ENCODE peak calls at places on chromosome 4, in nine cellular contexts. G, T, R, S, Z, Y, B, A and V are unnamed samples.

GRCh38 chr4:70945452-70946055 is 43.4 kb downstream of the MOB1B start:
- DNase-seq in G (no peak), T (no peak), R (no peak), S (no peak), Z (no peak), Y (no peak), B (no peak), A (no peak), V (no peak)

GRCh38 chr4:146255463-146255862 is 41.1 kb downstream of the REELD1 start:
- DNase-seq in G (no peak), T (no peak), R (no peak), S (no peak), Z (no peak), Y (no peak), B (no peak), A (no peak), V (no peak)

GRCh38 chr4:11700751-11701226 is 272.1 kb upstream of the HS3ST1 start:
- DNase-seq in G (no peak), T (no peak), R (peak; percentile 70), S (no peak), Z (no peak), Y (no peak), B (peak; percentile 91), A (peak; percentile 87), V (peak; percentile 54)

GRCh38 chr4:186723207-186724047 is at the start of gene FAT1:
- DNase-seq in G (no peak), T (no peak), R (peak; percentile 59), S (no peak), Z (no peak), Y (no peak), B (peak; percentile 66), A (no peak), V (peak; percentile 76)

GRCh38 chr4:17491196-17491595 is 20.7 kb downstream of the QDPR start:
- DNase-seq in G (no peak), T (no peak), R (no peak), S (no peak), Z (no peak), Y (no peak), B (no peak), A (no peak), V (no peak)

GRCh38 chr4:54539500-54540029 is 118.2 kb upstream of the KIT start:
- DNase-seq in G (peak; percentile 8), T (no peak), R (no peak), S (no peak), Z (no peak), Y (no peak), B (no peak), A (no peak), V (peak; percentile 25)

GRCh38 chr4:188127157-188127874 is 11.9 kb upstream of the TRIML1 start:
- DNase-seq in G (peak; percentile 40), T (no peak), R (no peak), S (no peak), Z (no peak), Y (no peak), B (peak; percentile 96), A (peak; percentile 82), V (peak; percentile 88)

GRCh38 chr4:169070895-169071218 is 60.8 kb upstream of the CBR4 start:
- DNase-seq in G (peak; percentile 25), T (no peak), R (peak; percentile 65), S (no peak), Z (no peak), Y (no peak), B (peak; percentile 72), A (peak; percentile 68), V (peak; percentile 83)

GRCh38 chr4:150127757-150128156 is 49.5 kb downstream of the DCLK2 start:
- DNase-seq in G (no peak), T (no peak), R (no peak), S (no peak), Z (no peak), Y (no peak), B (no peak), A (no peak), V (peak; percentile 43)